ENCODE peak calls at places on chromosomes 16 and 17, in six cellular contexts. K is lung; E is transverse colon; H is CD8-positive, alpha-beta memory T cell; T is esophagus squamous epithelium; I is stomach. F is an unnamed sample.

GRCh38 chr16:84277244-84277823 is 17.3 kb upstream of the WFDC1 start:
- DNase-seq in I (peak; percentile 77), H (peak; percentile 51), E (peak; percentile 76), K (peak; percentile 68), T (no peak), F (peak; percentile 88)

GRCh38 chr16:23227529-23227928 is 45.0 kb downstream of the SCNN1G start:
- DNase-seq in E (no peak), K (no peak), I (no peak), T (no peak), H (no peak), F (no peak)

GRCh38 chr16:51298800-51299199 is 147.7 kb upstream of the SALL1 start:
- DNase-seq in E (no peak), K (no peak), T (no peak), I (no peak), H (no peak), F (no peak)

GRCh38 chr16:21156767-21157467 is 1.6 kb upstream of the LDAF1 start:
- DNase-seq in H (no peak), I (peak; percentile 30), K (no peak), E (peak; percentile 30), T (no peak), F (peak; percentile 20)

GRCh38 chr16:84529607-84530006 is 25.1 kb upstream of the MEAK7 start:
- DNase-seq in H (no peak), T (no peak), E (no peak), K (no peak), I (no peak), F (no peak)

GRCh38 chr16:70267516-70267915 is 15.8 kb upstream of the EXOSC6 start:
- DNase-seq in E (peak; percentile 33), I (peak; percentile 35), T (no peak), H (no peak), K (no peak), F (no peak)

GRCh38 chr17:75697651-75698291 is 23.5 kb upstream of the ITGB4 start:
- DNase-seq in E (peak; percentile 46), T (no peak), H (no peak), K (no peak), I (peak; percentile 65), F (peak; percentile 52)

GRCh38 chr16:28923652-28924398 is 1.2 kb downstream of the RABEP2 start:
- DNase-seq in I (peak; percentile 29), E (peak; percentile 69), H (no peak), K (no peak), T (no peak), F (no peak)

GRCh38 chr17:13757871-13758270 is 156.1 kb upstream of the HS3ST3A1 start:
- DNase-seq in T (no peak), E (no peak), H (no peak), I (no peak), K (no peak), F (no peak)

GRCh38 chr17:29618272-29619065 is 4.2 kb downstream of the CORO6 start:
- DNase-seq in K (no peak), E (no peak), I (no peak), H (no peak), T (no peak), F (peak; percentile 48)

GRCh38 chr17:29619251-29619650 is 3.5 kb downstream of the CORO6 start:
- DNase-seq in K (no peak), I (no peak), T (no peak), E (no peak), H (no peak), F (peak; percentile 75)

GRCh38 chr17:29616300-29617048 is 6.2 kb downstream of the CORO6 start:
- DNase-seq in I (no peak), H (no peak), K (no peak), T (no peak), E (no peak), F (no peak)

GRCh38 chr17:29617125-29617480 is 5.6 kb downstream of the CORO6 start:
- DNase-seq in H (peak; percentile 89), I (peak; percentile 83), T (peak; percentile 44), E (peak; percentile 90), K (peak; percentile 82), F (peak; percentile 77)

DNA sequence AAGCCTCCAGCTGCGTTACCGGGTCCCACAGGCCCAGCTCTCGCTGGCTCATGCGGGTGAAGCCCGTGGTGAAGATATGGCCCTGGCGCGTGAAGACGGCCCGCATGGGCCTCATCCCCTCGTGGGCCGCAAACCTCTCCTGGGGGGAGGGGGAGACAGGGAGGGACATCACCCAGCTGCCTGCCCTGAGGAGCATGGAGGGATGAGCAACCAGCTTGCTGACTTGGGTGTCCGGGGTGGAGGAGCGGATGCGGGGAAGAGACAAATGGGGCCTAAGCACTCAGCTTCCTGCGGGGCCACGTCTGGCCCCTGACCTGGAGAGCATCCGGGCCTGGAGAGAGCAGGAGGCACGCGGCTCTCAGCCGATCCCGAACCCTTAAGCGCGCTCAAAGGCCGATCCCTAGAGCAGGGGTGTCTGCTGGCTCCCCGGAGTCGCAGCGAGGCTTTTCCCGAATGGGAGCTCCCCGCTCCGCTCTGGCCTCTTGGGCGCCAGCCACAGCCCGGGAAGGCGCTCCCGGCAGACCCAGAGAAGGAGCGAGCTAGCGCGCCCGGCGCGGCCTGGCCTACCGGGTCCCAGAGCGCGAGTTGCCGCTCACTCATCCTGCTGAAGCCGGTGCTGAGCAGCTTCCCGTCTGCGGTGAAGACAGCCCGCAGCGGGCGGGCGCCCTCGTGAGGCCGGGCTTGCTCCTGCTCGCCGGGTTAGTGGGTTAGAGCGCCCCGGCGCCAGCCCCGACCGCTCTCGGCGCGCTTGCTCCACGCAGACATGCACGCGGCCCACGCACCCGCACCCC is 5.0 kb downstream of the CORO6 start:
- DNase-seq in K (peak; percentile 80), I (peak; percentile 87), T (no peak), E (peak; percentile 89), H (peak; percentile 84), F (peak; percentile 92)
- H3K4me1 ChIP-seq in K (peaks cover 34% of the 10 kb centered on the region), I (peaks cover 73% of the 10 kb centered on the region), T (peaks cover 59% of the 10 kb centered on the region), E (peaks cover 45% of the 10 kb centered on the region), H (peaks cover 48% of the 10 kb centered on the region), F (peaks cover 10% of the 10 kb centered on the region)

GRCh38 chr17:50063516-50064252 is 7.8 kb downstream of the ITGA3 start:
- DNase-seq in K (no peak), E (no peak), H (no peak), I (no peak), T (no peak), F (no peak)
- H3K4me1 ChIP-seq in K (peaks cover 46% of the 10 kb centered on the region), E (peaks cover 61% of the 10 kb centered on the region), H (no peaks in the 10 kb centered on the region), I (peaks cover 73% of the 10 kb centered on the region), T (peaks cover 57% of the 10 kb centered on the region), F (peaks cover 29% of the 10 kb centered on the region)

DNA sequence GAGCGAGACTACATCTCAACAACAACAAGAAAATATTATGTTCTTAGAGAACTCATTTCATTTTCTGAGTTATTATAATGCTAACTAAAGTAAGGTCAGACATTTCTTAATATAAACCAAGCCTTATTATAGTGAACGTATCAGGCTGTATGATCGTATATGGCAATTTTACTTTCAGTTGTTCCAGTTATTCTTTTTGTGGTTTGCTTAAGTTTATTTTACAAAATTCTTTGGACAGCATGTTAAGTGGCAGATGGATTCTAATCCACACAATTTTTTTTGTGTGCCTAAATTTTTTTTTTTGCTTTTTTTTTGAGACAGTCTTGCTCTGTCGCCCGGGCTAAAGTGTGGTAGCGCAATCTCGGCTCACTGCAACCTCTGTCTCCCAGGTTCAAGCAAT is 59.0 kb downstream of the VMP1 start:
- DNase-seq in H (no peak), K (no peak), E (no peak), I (no peak), T (no peak), F (no peak)
- H3K4me1 ChIP-seq in H (peaks cover 3% of the 10 kb centered on the region), K (peaks cover 5% of the 10 kb centered on the region), E (no peaks in the 10 kb centered on the region), I (peaks cover 8% of the 10 kb centered on the region), T (peaks cover 6% of the 10 kb centered on the region), F (no peaks in the 10 kb centered on the region)

GRCh38 chr16:67245674-67246080 is 1.6 kb downstream of the FHOD1 start:
- DNase-seq in I (no peak), H (no peak), T (no peak), K (no peak), E (no peak), F (no peak)
- H3K4me1 ChIP-seq in I (peaks cover 72% of the 10 kb centered on the region), H (peaks cover 48% of the 10 kb centered on the region), T (peaks cover 40% of the 10 kb centered on the region), K (peaks cover 44% of the 10 kb centered on the region), E (peaks cover 39% of the 10 kb centered on the region), F (peaks cover 28% of the 10 kb centered on the region)

DNA sequence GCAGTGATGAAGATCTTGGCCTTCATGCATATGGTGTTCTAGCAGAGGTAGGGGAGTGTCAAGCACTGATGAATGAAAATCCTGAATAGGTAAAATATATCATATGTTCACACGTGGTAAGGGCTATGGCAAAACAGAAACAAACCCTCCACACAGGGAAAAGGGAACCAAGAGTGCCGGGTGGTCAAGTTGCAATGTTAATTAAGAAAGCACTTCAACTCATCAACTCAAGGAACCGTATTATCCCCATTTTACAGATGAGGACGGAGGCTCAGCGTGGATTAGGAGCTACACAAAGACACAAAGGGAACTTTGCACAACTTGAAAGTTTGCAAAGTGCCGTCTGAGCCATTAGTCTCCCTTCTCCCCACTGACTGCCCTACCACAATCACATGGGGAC is 28.1 kb upstream of the MEOX1 start:
- DNase-seq in T (no peak), K (no peak), H (no peak), I (no peak), E (no peak), F (no peak)
- H3K4me1 ChIP-seq in T (no peaks in the 10 kb centered on the region), K (no peaks in the 10 kb centered on the region), H (no peaks in the 10 kb centered on the region), I (no peaks in the 10 kb centered on the region), E (no peaks in the 10 kb centered on the region), F (no peaks in the 10 kb centered on the region)

DNA sequence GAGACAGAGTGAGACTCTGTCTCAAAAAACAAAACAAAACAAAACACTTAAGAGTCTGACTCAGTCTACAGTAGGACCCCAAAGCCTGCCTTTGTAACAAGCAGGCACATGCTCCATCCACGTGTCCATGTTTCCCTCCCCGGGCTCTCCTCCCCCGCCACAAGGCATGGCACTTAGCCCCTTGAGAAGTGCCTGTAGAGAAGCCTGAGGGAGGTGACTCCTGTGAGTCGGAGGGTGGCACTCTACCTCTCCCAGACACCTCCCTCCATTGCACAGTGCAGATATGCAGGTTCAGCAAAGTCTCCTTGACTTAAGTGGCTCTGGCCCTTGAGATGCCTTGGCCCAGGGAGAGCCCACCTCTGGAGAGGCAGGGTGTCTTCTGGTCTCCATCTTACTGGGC is 6.8 kb downstream of the FHOD1 start:
- DNase-seq in T (no peak), H (no peak), I (no peak), E (no peak), K (peak; percentile 89), F (no peak)
- H3K4me1 ChIP-seq in T (peaks cover 15% of the 10 kb centered on the region), H (peaks cover 22% of the 10 kb centered on the region), I (peaks cover 48% of the 10 kb centered on the region), E (peaks cover 31% of the 10 kb centered on the region), K (peaks cover 45% of the 10 kb centered on the region), F (peaks cover 25% of the 10 kb centered on the region)

GRCh38 chr17:18364166-18364565 is 816 bp upstream of the SHMT1 start:
- DNase-seq in E (no peak), H (no peak), T (no peak), I (no peak), K (no peak), F (no peak)

GRCh38 chr17:18362509-18363020 is 785 bp downstream of the SHMT1 start:
- DNase-seq in E (peak; percentile 68), H (no peak), T (no peak), K (peak; percentile 79), I (peak; percentile 64), F (peak; percentile 76)

GRCh38 chr17:18360518-18360917 is 2.8 kb downstream of the SHMT1 start:
- DNase-seq in I (no peak), H (no peak), E (no peak), T (no peak), K (no peak), F (no peak)

GRCh38 chr17:18363021-18363941 is at the start of gene SHMT1:
- DNase-seq in K (peak; percentile 94), T (peak; percentile 43), I (peak; percentile 97), H (peak; percentile 89), E (peak; percentile 96), F (peak; percentile 98)

GRCh38 chr17:18361837-18362380 is 1.4 kb downstream of the SHMT1 start:
- DNase-seq in E (no peak), T (no peak), K (no peak), H (no peak), I (no peak), F (no peak)
- H3K4me1 ChIP-seq in E (no peaks in the 10 kb centered on the region), T (peaks cover 7% of the 10 kb centered on the region), K (peaks cover 4% of the 10 kb centered on the region), H (peaks cover 8% of the 10 kb centered on the region), I (peaks cover 21% of the 10 kb centered on the region), F (no peaks in the 10 kb centered on the region)

GRCh38 chr17:81415681-81416080 is 20.4 kb downstream of the BAHCC1 start:
- DNase-seq in K (no peak), H (no peak), T (no peak), E (no peak), I (no peak), F (no peak)
- H3K4me1 ChIP-seq in K (peaks cover 24% of the 10 kb centered on the region), H (peaks cover 25% of the 10 kb centered on the region), T (peaks cover 53% of the 10 kb centered on the region), E (peaks cover 14% of the 10 kb centered on the region), I (peaks cover 68% of the 10 kb centered on the region), F (peaks cover 5% of the 10 kb centered on the region)